ENCODE peak calls at places on chromosomes 1 and 21, in ten cellular contexts. X is activated naive CD8-positive, alpha-beta T cell treated with anti-CD3 and anti-CD28 coated beads, Interleukin-2, amount 10 ng/mL, durations not matched to agents 7 days and 5 days; L is Daoy; F is fibroblast of pulmonary artery; M is GM23248; B is GM03348; H is ELR; G is T follicular helper cell; Z is heart right ventricle; U is iris pigment epithelial cell. A is an unnamed sample.

GRCh38 chr1:43530483-43531452 is at the start of gene PTPRF:
- DNase-seq in X (peak; percentile 63), L (peak; percentile 83), F (peak; percentile 47), M (peak; percentile 66), B (peak; percentile 98), H (peak; percentile 77), G (no peak), Z (peak; percentile 42), U (peak; percentile 41), A (peak; percentile 81)

GRCh38 chr21:29145837-29146453 is 15.5 kb downstream of the MAP3K7CL start:
- DNase-seq in X (no peak), L (no peak), F (no peak), M (peak; percentile 22), B (no peak), H (no peak), G (no peak), Z (no peak), U (no peak), A (no peak)

GRCh38 chr1:165442053-165442452 is 2.9 kb downstream of the RXRG start:
- DNase-seq in X (no peak), L (no peak), F (no peak), M (no peak), B (no peak), H (no peak), G (no peak), Z (no peak), U (no peak), A (no peak)

GRCh38 chr1:228956864-228957263 is 221.6 kb downstream of the RHOU start:
- DNase-seq in X (no peak), L (no peak), F (no peak), M (no peak), B (no peak), H (peak; percentile 14), G (no peak), Z (no peak), U (no peak), A (no peak)

GRCh38 chr1:233061265-233061664 is 110.9 kb downstream of the NTPCR start:
- DNase-seq in X (no peak), L (no peak), F (no peak), M (no peak), B (no peak), H (no peak), G (no peak), Z (no peak), U (no peak), A (no peak)

GRCh38 chr21:16519012-16519411 is 789.2 kb downstream of the USP25 start:
- DNase-seq in X (no peak), L (no peak), F (no peak), M (no peak), B (no peak), H (no peak), G (no peak), Z (no peak), U (no peak), A (no peak)

GRCh38 chr1:72623299-72623708 is 341.0 kb upstream of the NEGR1 start:
- DNase-seq in X (no peak), L (peak; percentile 3), F (peak; percentile 62), M (peak; percentile 61), B (peak; percentile 58), H (peak; percentile 60), G (no peak), Z (no peak), U (peak; percentile 30), A (peak; percentile 44)

GRCh38 chr1:215473943-215474342 is 93.2 kb upstream of the KCTD3 start:
- DNase-seq in X (no peak), L (no peak), F (peak; percentile 1), M (peak; percentile 80), B (peak; percentile 49), H (no peak), G (no peak), Z (no peak), U (peak; percentile 47), A (no peak)

GRCh38 chr1:151949371-151950193 is 40.3 kb upstream of the THEM4 start:
- DNase-seq in X (no peak), L (no peak), F (no peak), M (no peak), B (no peak), H (no peak), G (no peak), Z (no peak), U (no peak), A (no peak)

GRCh38 chr21:45018131-45019075 is 56.0 kb upstream of the ADARB1 start:
- DNase-seq in X (peak; percentile 36), L (no peak), F (no peak), M (peak; percentile 68), B (peak; percentile 85), H (peak; percentile 37), G (no peak), Z (no peak), U (no peak), A (no peak)

GRCh38 chr1:32159189-32159588 is 20.3 kb upstream of the TXLNA start:
- DNase-seq in X (no peak), L (no peak), F (no peak), M (no peak), B (no peak), H (no peak), G (no peak), Z (no peak), U (no peak), A (no peak)

GRCh38 chr1:167500283-167500860 is 18.0 kb downstream of the CD247 start:
- DNase-seq in X (no peak), L (no peak), F (no peak), M (no peak), B (no peak), H (no peak), G (no peak), Z (no peak), U (no peak), A (no peak)

GRCh38 chr21:16302851-16303282 is 573.1 kb downstream of the USP25 start:
- DNase-seq in X (no peak), L (no peak), F (peak; percentile 37), M (peak; percentile 72), B (peak; percentile 44), H (no peak), G (no peak), Z (peak; percentile 49), U (peak; percentile 97), A (no peak)

GRCh38 chr21:22120616-22121266 is 1122.5 kb downstream of the NCAM2 start:
- DNase-seq in X (no peak), L (no peak), F (peak; percentile 31), M (peak; percentile 10), B (peak; percentile 2), H (peak; percentile 55), G (no peak), Z (no peak), U (peak; percentile 1), A (no peak)

GRCh38 chr1:33763406-33763805 is 100.5 kb upstream of the HMGB4 start:
- DNase-seq in X (no peak), L (peak; percentile 76), F (peak; percentile 0), M (peak; percentile 93), B (peak; percentile 61), H (peak; percentile 4), G (no peak), Z (no peak), U (no peak), A (no peak)

GRCh38 chr1:67683736-67684525 is 1.1 kb upstream of the GADD45A start:
- DNase-seq in X (no peak), L (peak; percentile 70), F (peak; percentile 38), M (peak; percentile 76), B (no peak), H (peak; percentile 90), G (no peak), Z (no peak), U (peak; percentile 73), A (peak; percentile 63)

GRCh38 chr1:228397454-228397786 is 9.2 kb downstream of the TRIM11 start:
- DNase-seq in X (peak; percentile 31), L (no peak), F (no peak), M (no peak), B (no peak), H (no peak), G (no peak), Z (no peak), U (no peak), A (no peak)

A was measured in lung microvascular endothelial cell.